ENCODE peak calls at places on chromosomes 3 and 15, in six cellular contexts. One of them, this sample, is unnamed.

GRCh38 chr3:100753846-100754245 is 44.6 kb downstream of the TFG start:
- DNase-seq in CD8-positive, alpha-beta T cell: no peak
- DNase-seq in stimulated activated CD4-positive, alpha-beta T cell treated with anti-CD3 and anti-CD28 coated beads, Interleukin-2, amount 100 ng/mL, for 24 hours: no peak
- DNase-seq in Kasumi-1: no peak
- DNase-seq in progenitor cell of endocrine pancreas: no peak
- DNase-seq in C1 segment of cervical spinal cord: no peak
- DNase-seq in this sample: no peak

GRCh38 chr3:111831840-111832239 is 27.2 kb upstream of the PHLDB2 start:
- DNase-seq in CD8-positive, alpha-beta T cell: no peak
- DNase-seq in stimulated activated CD4-positive, alpha-beta T cell treated with anti-CD3 and anti-CD28 coated beads, Interleukin-2, amount 100 ng/mL, for 24 hours: no peak
- DNase-seq in Kasumi-1: no peak
- DNase-seq in progenitor cell of endocrine pancreas: no peak
- DNase-seq in C1 segment of cervical spinal cord: no peak
- DNase-seq in this sample: no peak

GRCh38 chr15:77617507-77618285 is 15.0 kb downstream of the LINGO1 start:
- DNase-seq in CD8-positive, alpha-beta T cell: no peak
- DNase-seq in stimulated activated CD4-positive, alpha-beta T cell treated with anti-CD3 and anti-CD28 coated beads, Interleukin-2, amount 100 ng/mL, for 24 hours: no peak
- DNase-seq in Kasumi-1: peak; percentile 17
- DNase-seq in progenitor cell of endocrine pancreas: peak; percentile 34
- DNase-seq in C1 segment of cervical spinal cord: no peak
- DNase-seq in this sample: no peak

GRCh38 chr15:87758739-87759457 is 497.6 kb downstream of the NTRK3 start:
- DNase-seq in CD8-positive, alpha-beta T cell: no peak
- DNase-seq in stimulated activated CD4-positive, alpha-beta T cell treated with anti-CD3 and anti-CD28 coated beads, Interleukin-2, amount 100 ng/mL, for 24 hours: no peak
- DNase-seq in Kasumi-1: no peak
- DNase-seq in progenitor cell of endocrine pancreas: no peak
- DNase-seq in C1 segment of cervical spinal cord: no peak
- DNase-seq in this sample: no peak

GRCh38 chr15:38035701-38036100 is 101.3 kb downstream of the TMCO5A start:
- DNase-seq in CD8-positive, alpha-beta T cell: no peak
- DNase-seq in stimulated activated CD4-positive, alpha-beta T cell treated with anti-CD3 and anti-CD28 coated beads, Interleukin-2, amount 100 ng/mL, for 24 hours: no peak
- DNase-seq in Kasumi-1: no peak
- DNase-seq in progenitor cell of endocrine pancreas: no peak
- DNase-seq in C1 segment of cervical spinal cord: no peak
- DNase-seq in this sample: no peak

GRCh38 chr3:194572944-194573491 is 60.2 kb downstream of the TMEM44 start:
- DNase-seq in CD8-positive, alpha-beta T cell: no peak
- DNase-seq in stimulated activated CD4-positive, alpha-beta T cell treated with anti-CD3 and anti-CD28 coated beads, Interleukin-2, amount 100 ng/mL, for 24 hours: no peak
- DNase-seq in Kasumi-1: no peak
- DNase-seq in progenitor cell of endocrine pancreas: no peak
- DNase-seq in C1 segment of cervical spinal cord: no peak
- DNase-seq in this sample: no peak

GRCh38 chr15:90611157-90611556 is 81.4 kb downstream of the CRTC3 start:
- DNase-seq in CD8-positive, alpha-beta T cell: no peak
- DNase-seq in stimulated activated CD4-positive, alpha-beta T cell treated with anti-CD3 and anti-CD28 coated beads, Interleukin-2, amount 100 ng/mL, for 24 hours: no peak
- DNase-seq in Kasumi-1: no peak
- DNase-seq in progenitor cell of endocrine pancreas: no peak
- DNase-seq in C1 segment of cervical spinal cord: no peak
- DNase-seq in this sample: no peak

GRCh38 chr3:182568206-182568605 is 225.1 kb upstream of the ATP11B start:
- DNase-seq in CD8-positive, alpha-beta T cell: no peak
- DNase-seq in stimulated activated CD4-positive, alpha-beta T cell treated with anti-CD3 and anti-CD28 coated beads, Interleukin-2, amount 100 ng/mL, for 24 hours: no peak
- DNase-seq in Kasumi-1: no peak
- DNase-seq in progenitor cell of endocrine pancreas: no peak
- DNase-seq in C1 segment of cervical spinal cord: no peak
- DNase-seq in this sample: no peak

GRCh38 chr15:87829651-87830050 is 426.9 kb downstream of the NTRK3 start:
- DNase-seq in CD8-positive, alpha-beta T cell: no peak
- DNase-seq in stimulated activated CD4-positive, alpha-beta T cell treated with anti-CD3 and anti-CD28 coated beads, Interleukin-2, amount 100 ng/mL, for 24 hours: no peak
- DNase-seq in Kasumi-1: no peak
- DNase-seq in progenitor cell of endocrine pancreas: no peak
- DNase-seq in C1 segment of cervical spinal cord: no peak
- DNase-seq in this sample: no peak

GRCh38 chr15:48683991-48684765 is 38.7 kb upstream of the FBN1 start:
- DNase-seq in CD8-positive, alpha-beta T cell: no peak
- DNase-seq in stimulated activated CD4-positive, alpha-beta T cell treated with anti-CD3 and anti-CD28 coated beads, Interleukin-2, amount 100 ng/mL, for 24 hours: no peak
- DNase-seq in Kasumi-1: no peak
- DNase-seq in progenitor cell of endocrine pancreas: no peak
- DNase-seq in C1 segment of cervical spinal cord: no peak
- DNase-seq in this sample: no peak

GRCh38 chr3:45968706-45969105 is 25.4 kb downstream of the CXCR6 start:
- DNase-seq in CD8-positive, alpha-beta T cell: no peak
- DNase-seq in stimulated activated CD4-positive, alpha-beta T cell treated with anti-CD3 and anti-CD28 coated beads, Interleukin-2, amount 100 ng/mL, for 24 hours: no peak
- DNase-seq in Kasumi-1: no peak
- DNase-seq in progenitor cell of endocrine pancreas: no peak
- DNase-seq in C1 segment of cervical spinal cord: no peak
- DNase-seq in this sample: no peak

GRCh38 chr3:160370987-160371857 is 27.8 kb downstream of the IFT80 start:
- DNase-seq in CD8-positive, alpha-beta T cell: no peak
- DNase-seq in stimulated activated CD4-positive, alpha-beta T cell treated with anti-CD3 and anti-CD28 coated beads, Interleukin-2, amount 100 ng/mL, for 24 hours: no peak
- DNase-seq in Kasumi-1: no peak
- DNase-seq in progenitor cell of endocrine pancreas: no peak
- DNase-seq in C1 segment of cervical spinal cord: no peak
- DNase-seq in this sample: no peak

GRCh38 chr15:78872972-78873795 is 494 bp downstream of the MORF4L1 start:
- DNase-seq in CD8-positive, alpha-beta T cell: peak; percentile 89
- DNase-seq in stimulated activated CD4-positive, alpha-beta T cell treated with anti-CD3 and anti-CD28 coated beads, Interleukin-2, amount 100 ng/mL, for 24 hours: peak; percentile 91
- DNase-seq in Kasumi-1: peak; percentile 82
- DNase-seq in progenitor cell of endocrine pancreas: peak; percentile 79
- DNase-seq in C1 segment of cervical spinal cord: no peak
- DNase-seq in this sample: peak; percentile 73

GRCh38 chr3:188164248-188164687 is 10.3 kb downstream of the LPP start:
- DNase-seq in CD8-positive, alpha-beta T cell: peak; percentile 45
- DNase-seq in stimulated activated CD4-positive, alpha-beta T cell treated with anti-CD3 and anti-CD28 coated beads, Interleukin-2, amount 100 ng/mL, for 24 hours: no peak
- DNase-seq in Kasumi-1: no peak
- DNase-seq in progenitor cell of endocrine pancreas: no peak
- DNase-seq in C1 segment of cervical spinal cord: no peak
- DNase-seq in this sample: no peak

GRCh38 chr15:52532427-52532826 is 3.7 kb upstream of the MYO5A start:
- DNase-seq in CD8-positive, alpha-beta T cell: no peak
- DNase-seq in stimulated activated CD4-positive, alpha-beta T cell treated with anti-CD3 and anti-CD28 coated beads, Interleukin-2, amount 100 ng/mL, for 24 hours: no peak
- DNase-seq in Kasumi-1: peak; percentile 14
- DNase-seq in progenitor cell of endocrine pancreas: no peak
- DNase-seq in C1 segment of cervical spinal cord: no peak
- DNase-seq in this sample: no peak

This sample was measured in activated gamma-delta T cell.